ENCODE peak calls at places on chromosomes 11 and 22, in eight cellular contexts. C, U, N, K, Z, L, O and S are unnamed samples.
A peak's percentile ranks its signal among the peaks of the same experiment; 100 is the strongest.

GRCh38 chr11:41954034-41954433 is 494.6 kb upstream of the LRRC4C start:
- DNase-seq in Z (no peak), C (no peak), L (no peak), U (no peak), N (no peak), O (no peak), K (no peak), S (no peak)

GRCh38 chr11:68661697-68662603 is 22.4 kb upstream of the GAL start:
- DNase-seq in K (no peak), Z (no peak), C (no peak), L (no peak), N (no peak), U (no peak), O (no peak), S (no peak)

GRCh38 chr22:39515266-39516050 is 4.9 kb upstream of the ATF4 start:
- DNase-seq in O (no peak), N (no peak), Z (no peak), L (no peak), C (no peak), U (no peak), K (no peak), S (no peak)

GRCh38 chr11:128042290-128042751 is 545.0 kb downstream of the ETS1 start:
- DNase-seq in C (no peak), K (no peak), O (no peak), N (no peak), Z (no peak), L (no peak), U (no peak), S (no peak)

GRCh38 chr22:19291580-19292261 is at the start of gene CLTCL1:
- DNase-seq in Z (peak; percentile 49), U (no peak), N (peak; percentile 85), O (no peak), K (peak; percentile 67), C (peak; percentile 96), L (peak; percentile 80), S (peak; percentile 81)

GRCh38 chr22:19396934-19397728 is 34.4 kb downstream of the HIRA start:
- DNase-seq in K (no peak), N (peak; percentile 35), U (no peak), C (no peak), Z (no peak), L (no peak), O (no peak), S (no peak)

GRCh38 chr22:49958961-49959781 is 1.4 kb upstream of the PIM3 start:
- DNase-seq in C (no peak), O (no peak), N (peak; percentile 65), Z (no peak), U (no peak), K (no peak), L (no peak), S (no peak)

GRCh38 chr11:1458340-1459218 is 28.0 kb downstream of the MOB2 start:
- DNase-seq in N (peak; percentile 80), K (no peak), U (peak; percentile 25), Z (peak; percentile 82), C (no peak), O (no peak), L (no peak), S (no peak)

GRCh38 chr22:31659246-31659645 is 2.8 kb downstream of the PISD start:
- DNase-seq in L (no peak), N (no peak), U (no peak), K (no peak), C (no peak), O (no peak), Z (no peak), S (no peak)

GRCh38 chr22:33073989-33074391 is 15.8 kb upstream of the SYN3 start:
- DNase-seq in C (no peak), Z (no peak), U (no peak), L (no peak), N (no peak), K (no peak), O (no peak), S (no peak)

GRCh38 chr11:592501-592900 is 16.2 kb downstream of the PHRF1 start:
- DNase-seq in C (no peak), L (no peak), Z (no peak), O (no peak), N (no peak), U (no peak), K (no peak), S (no peak)

GRCh38 chr22:35517207-35517606 is 23.4 kb upstream of the RASD2 start:
- DNase-seq in Z (no peak), K (no peak), C (no peak), O (no peak), U (no peak), L (no peak), N (no peak), S (no peak)

GRCh38 chr11:118514103-118514502 is 13.2 kb upstream of the TTC36 start:
- DNase-seq in C (no peak), L (no peak), N (no peak), U (no peak), O (no peak), Z (no peak), K (no peak), S (no peak)

GRCh38 chr11:69013009-69013951 is at the start of gene MRGPRF:
- DNase-seq in L (no peak), O (no peak), K (no peak), N (peak; percentile 82), C (no peak), Z (no peak), U (peak; percentile 91), S (no peak)

GRCh38 chr11:35216962-35217667 is 78.1 kb downstream of the CD44 start:
- DNase-seq in Z (no peak), O (no peak), C (no peak), K (no peak), U (no peak), L (no peak), N (no peak), S (peak; percentile 23)

GRCh38 chr22:37282385-37282677 is at the start of gene CYTH4:
- DNase-seq in Z (no peak), O (peak; percentile 79), U (no peak), L (peak; percentile 83), N (peak; percentile 72), C (peak; percentile 78), K (peak; percentile 72), S (no peak)

GRCh38 chr11:125263268-125263790 is 98.8 kb downstream of the PKNOX2 start:
- DNase-seq in N (peak; percentile 87), U (peak; percentile 37), K (no peak), O (no peak), Z (no peak), C (no peak), L (no peak), S (no peak)